ENCODE peak calls at places on chromosome 10, in five cellular contexts. One of them, this sample, is unnamed.

GRCh38 chr10:103125323-103126267 is 67.5 kb downstream of the NT5C2 start:
- DNase-seq in cardiac septum: no peak
- DNase-seq in CD4-positive, alpha-beta T cell: no peak
- DNase-seq in glutamatergic neuron: no peak
- DNase-seq in H9: no peak
- DNase-seq in this sample: no peak

GRCh38 chr10:8534089-8534488 is 479.6 kb downstream of the GATA3 start:
- DNase-seq in glutamatergic neuron: no peak
- DNase-seq in H9: no peak
- DNase-seq in cardiac septum: no peak
- DNase-seq in CD4-positive, alpha-beta T cell: no peak
- DNase-seq in this sample: no peak

GRCh38 chr10:133114726-133115452 is 27.2 kb downstream of the ADGRA1 start:
- DNase-seq in glutamatergic neuron: no peak
- DNase-seq in H9: no peak
- DNase-seq in cardiac septum: no peak
- DNase-seq in CD4-positive, alpha-beta T cell: no peak
- DNase-seq in this sample: no peak

GRCh38 chr10:1050145-1050544 is 1.2 kb upstream of the IDI1 start:
- DNase-seq in cardiac septum: no peak
- DNase-seq in glutamatergic neuron: no peak
- DNase-seq in H9: no peak
- DNase-seq in CD4-positive, alpha-beta T cell: no peak
- DNase-seq in this sample: no peak

GRCh38 chr10:126977216-126977615 is 72.0 kb downstream of the DOCK1 start:
- DNase-seq in cardiac septum: no peak
- DNase-seq in H9: no peak
- DNase-seq in CD4-positive, alpha-beta T cell: no peak
- DNase-seq in glutamatergic neuron: no peak
- DNase-seq in this sample: no peak

GRCh38 chr10:129328531-129328930 is 138.5 kb upstream of the MGMT start:
- DNase-seq in cardiac septum: no peak
- DNase-seq in H9: no peak
- DNase-seq in glutamatergic neuron: no peak
- DNase-seq in CD4-positive, alpha-beta T cell: no peak
- DNase-seq in this sample: no peak

GRCh38 chr10:106189254-106189653 is 975.3 kb downstream of the SORCS1 start:
- DNase-seq in H9: peak
- DNase-seq in CD4-positive, alpha-beta T cell: no peak
- DNase-seq in cardiac septum: no peak
- DNase-seq in glutamatergic neuron: peak
- DNase-seq in this sample: peak

GRCh38 chr10:31051703-31052102 is 20.0 kb upstream of the ZNF438 start:
- DNase-seq in glutamatergic neuron: no peak
- DNase-seq in cardiac septum: no peak
- DNase-seq in H9: no peak
- DNase-seq in CD4-positive, alpha-beta T cell: no peak
- DNase-seq in this sample: no peak

GRCh38 chr10:43940898-43941777 is 292.5 kb upstream of the ZNF32 start:
- DNase-seq in H9: peak
- DNase-seq in CD4-positive, alpha-beta T cell: no peak
- DNase-seq in cardiac septum: no peak
- DNase-seq in glutamatergic neuron: no peak
- DNase-seq in this sample: no peak

GRCh38 chr10:43105119-43105792 is 28.4 kb downstream of the RET start:
- DNase-seq in CD4-positive, alpha-beta T cell: peak
- DNase-seq in cardiac septum: peak
- DNase-seq in glutamatergic neuron: peak
- DNase-seq in H9: peak
- DNase-seq in this sample: peak

GRCh38 chr10:97138174-97138573 is 47.6 kb downstream of the SLIT1 start:
- DNase-seq in CD4-positive, alpha-beta T cell: no peak
- DNase-seq in glutamatergic neuron: no peak
- DNase-seq in cardiac septum: no peak
- DNase-seq in H9: peak
- DNase-seq in this sample: peak

GRCh38 chr10:13613519-13613918 is 26.8 kb downstream of the PRPF18 start:
- DNase-seq in H9: no peak
- DNase-seq in glutamatergic neuron: no peak
- DNase-seq in CD4-positive, alpha-beta T cell: no peak
- DNase-seq in cardiac septum: no peak
- DNase-seq in this sample: no peak

GRCh38 chr10:20877986-20878979 is 18.8 kb downstream of the NEBL start:
- DNase-seq in CD4-positive, alpha-beta T cell: no peak
- DNase-seq in glutamatergic neuron: no peak
- DNase-seq in H9: no peak
- DNase-seq in cardiac septum: no peak
- DNase-seq in this sample: no peak

GRCh38 chr10:103044942-103045489 is 126.9 kb downstream of the CNNM2 start:
- DNase-seq in cardiac septum: no peak
- DNase-seq in H9: no peak
- DNase-seq in glutamatergic neuron: no peak
- DNase-seq in CD4-positive, alpha-beta T cell: no peak
- DNase-seq in this sample: no peak

GRCh38 chr10:32189400-32190084 is 133.3 kb upstream of the KIF5B start:
- DNase-seq in CD4-positive, alpha-beta T cell: no peak
- DNase-seq in H9: no peak
- DNase-seq in cardiac septum: no peak
- DNase-seq in glutamatergic neuron: no peak
- DNase-seq in this sample: no peak

GRCh38 chr10:93261961-93262610 is 188.4 kb downstream of the CYP26A1 start:
- DNase-seq in H9: no peak
- DNase-seq in cardiac septum: no peak
- DNase-seq in CD4-positive, alpha-beta T cell: no peak
- DNase-seq in glutamatergic neuron: no peak
- DNase-seq in this sample: no peak

GRCh38 chr10:51667992-51668689 is 31.3 kb downstream of the CSTF2T start:
- DNase-seq in glutamatergic neuron: no peak
- DNase-seq in H9: no peak
- DNase-seq in cardiac septum: no peak
- DNase-seq in CD4-positive, alpha-beta T cell: no peak
- DNase-seq in this sample: no peak

GRCh38 chr10:58660577-58661255 is 148.0 kb downstream of the BICC1 start:
- DNase-seq in H9: no peak
- DNase-seq in glutamatergic neuron: no peak
- DNase-seq in CD4-positive, alpha-beta T cell: no peak
- DNase-seq in cardiac septum: no peak
- DNase-seq in this sample: no peak

GRCh38 chr10:42962120-42962901 is 114.6 kb upstream of the RET start:
- DNase-seq in H9: peak
- DNase-seq in glutamatergic neuron: peak
- DNase-seq in cardiac septum: peak
- DNase-seq in CD4-positive, alpha-beta T cell: no peak
- DNase-seq in this sample: peak

GRCh38 chr10:11521860-11522259 is 89.6 kb downstream of the USP6NL start:
- DNase-seq in H9: no peak
- DNase-seq in cardiac septum: no peak
- DNase-seq in glutamatergic neuron: no peak
- DNase-seq in CD4-positive, alpha-beta T cell: no peak
- DNase-seq in this sample: no peak

GRCh38 chr10:132866601-132867381 is 75.6 kb downstream of the CFAP46 start:
- DNase-seq in glutamatergic neuron: no peak
- DNase-seq in H9: peak
- DNase-seq in cardiac septum: peak
- DNase-seq in CD4-positive, alpha-beta T cell: no peak
- DNase-seq in this sample: no peak

GRCh38 chr10:17906002-17906401 is 45.7 kb upstream of the SLC39A12 start:
- DNase-seq in cardiac septum: no peak
- DNase-seq in glutamatergic neuron: no peak
- DNase-seq in CD4-positive, alpha-beta T cell: no peak
- DNase-seq in H9: no peak
- DNase-seq in this sample: no peak

GRCh38 chr10:104260775-104261115 is 6.1 kb downstream of the GSTO1 start:
- DNase-seq in cardiac septum: no peak
- DNase-seq in CD4-positive, alpha-beta T cell: no peak
- DNase-seq in glutamatergic neuron: no peak
- DNase-seq in H9: no peak
- DNase-seq in this sample: no peak

GRCh38 chr10:24119919-24120318 is 89.0 kb upstream of the KIAA1217 start:
- DNase-seq in cardiac septum: no peak
- DNase-seq in CD4-positive, alpha-beta T cell: no peak
- DNase-seq in glutamatergic neuron: no peak
- DNase-seq in H9: no peak
- DNase-seq in this sample: no peak

GRCh38 chr10:26336979-26337378 is 101.2 kb upstream of the APBB1IP start:
- DNase-seq in CD4-positive, alpha-beta T cell: no peak
- DNase-seq in cardiac septum: no peak
- DNase-seq in H9: no peak
- DNase-seq in glutamatergic neuron: no peak
- DNase-seq in this sample: no peak

GRCh38 chr10:75967491-75967890 is 536.1 kb downstream of the LRMDA start:
- DNase-seq in glutamatergic neuron: peak
- DNase-seq in cardiac septum: no peak
- DNase-seq in CD4-positive, alpha-beta T cell: no peak
- DNase-seq in H9: peak
- DNase-seq in this sample: no peak

GRCh38 chr10:79418274-79418673 is 27.1 kb downstream of the ZCCHC24 start:
- DNase-seq in H9: no peak
- DNase-seq in glutamatergic neuron: peak
- DNase-seq in CD4-positive, alpha-beta T cell: no peak
- DNase-seq in cardiac septum: no peak
- DNase-seq in this sample: no peak

GRCh38 chr10:44696496-44696895 is 214.6 kb upstream of the TMEM72 start:
- DNase-seq in glutamatergic neuron: no peak
- DNase-seq in cardiac septum: no peak
- DNase-seq in H9: no peak
- DNase-seq in CD4-positive, alpha-beta T cell: no peak
- DNase-seq in this sample: no peak

GRCh38 chr10:120979435-120980315 is 128.5 kb downstream of the WDR11 start:
- DNase-seq in cardiac septum: no peak
- DNase-seq in H9: peak
- DNase-seq in glutamatergic neuron: peak
- DNase-seq in CD4-positive, alpha-beta T cell: no peak
- DNase-seq in this sample: peak

GRCh38 chr10:70601775-70602174 is 766 bp downstream of the PRF1 start:
- DNase-seq in glutamatergic neuron: no peak
- DNase-seq in H9: no peak
- DNase-seq in cardiac septum: no peak
- DNase-seq in CD4-positive, alpha-beta T cell: no peak
- DNase-seq in this sample: no peak

GRCh38 chr10:53325073-53325472 is 552.5 kb upstream of the MBL2 start:
- DNase-seq in cardiac septum: no peak
- DNase-seq in glutamatergic neuron: no peak
- DNase-seq in CD4-positive, alpha-beta T cell: no peak
- DNase-seq in H9: no peak
- DNase-seq in this sample: no peak

GRCh38 chr10:14635049-14635710 is 139.5 kb downstream of the FAM107B start:
- DNase-seq in glutamatergic neuron: no peak
- DNase-seq in H9: no peak
- DNase-seq in CD4-positive, alpha-beta T cell: no peak
- DNase-seq in cardiac septum: no peak
- DNase-seq in this sample: no peak